ENCODE peak calls at places on chromosomes 3 and 15, in four cellular contexts. One of them, this sample, is unnamed.

GRCh38 chr3:133938770-133939495 is 43.3 kb upstream of the RAB6B start:
- DNase-seq in MCF 10A: peak
- DNase-seq in endodermal cell: peak
- DNase-seq in choroid plexus epithelial cell: peak
- DNase-seq in this sample: no peak

GRCh38 chr3:100411091-100411982 is 10.0 kb downstream of the LNP1 start:
- DNase-seq in MCF 10A: no peak
- DNase-seq in endodermal cell: no peak
- DNase-seq in choroid plexus epithelial cell: no peak
- DNase-seq in this sample: no peak

GRCh38 chr3:10780922-10781321 is 35.1 kb upstream of the SLC6A11 start:
- DNase-seq in MCF 10A: no peak
- DNase-seq in endodermal cell: peak
- DNase-seq in choroid plexus epithelial cell: no peak
- DNase-seq in this sample: no peak

GRCh38 chr3:139538733-139539132 is 809 bp downstream of the RBP1 start:
- DNase-seq in MCF 10A: no peak
- DNase-seq in endodermal cell: peak
- DNase-seq in choroid plexus epithelial cell: peak
- DNase-seq in this sample: no peak

GRCh38 chr15:74431116-74431515 is 2.6 kb downstream of the SEMA7A start:
- DNase-seq in MCF 10A: no peak
- DNase-seq in endodermal cell: no peak
- DNase-seq in choroid plexus epithelial cell: no peak
- DNase-seq in this sample: no peak

GRCh38 chr15:51227967-51228783 is 110.2 kb downstream of the CYP19A1 start:
- DNase-seq in MCF 10A: peak
- DNase-seq in endodermal cell: peak
- DNase-seq in choroid plexus epithelial cell: peak
- DNase-seq in this sample: peak

GRCh38 chr3:121165397-121165837 is 257.4 kb downstream of the STXBP5L start:
- DNase-seq in MCF 10A: no peak
- DNase-seq in endodermal cell: peak
- DNase-seq in choroid plexus epithelial cell: no peak
- DNase-seq in this sample: no peak

GRCh38 chr3:111068574-111068973 is 3.0 kb upstream of the NECTIN3 start:
- DNase-seq in MCF 10A: no peak
- DNase-seq in endodermal cell: no peak
- DNase-seq in choroid plexus epithelial cell: no peak
- DNase-seq in this sample: no peak

GRCh38 chr3:183895296-183895695 is 10.6 kb upstream of the PARL start:
- DNase-seq in MCF 10A: peak
- DNase-seq in endodermal cell: peak
- DNase-seq in choroid plexus epithelial cell: peak
- DNase-seq in this sample: no peak

GRCh38 chr3:162569314-162569713 is 1072.7 kb downstream of the OTOL1 start:
- DNase-seq in MCF 10A: no peak
- DNase-seq in endodermal cell: no peak
- DNase-seq in choroid plexus epithelial cell: no peak
- DNase-seq in this sample: no peak

GRCh38 chr15:81001180-81002003 is 669 bp downstream of the TLNRD1 start:
- DNase-seq in MCF 10A: peak
- DNase-seq in endodermal cell: peak
- DNase-seq in choroid plexus epithelial cell: peak
- DNase-seq in this sample: peak

GRCh38 chr3:196431193-196432136 is 762 bp downstream of the UBXN7 start:
- DNase-seq in MCF 10A: peak
- DNase-seq in endodermal cell: no peak
- DNase-seq in choroid plexus epithelial cell: peak
- DNase-seq in this sample: no peak

GRCh38 chr15:40830884-40831283 is 2.4 kb upstream of the PPP1R14D start:
- DNase-seq in MCF 10A: no peak
- DNase-seq in endodermal cell: no peak
- DNase-seq in choroid plexus epithelial cell: no peak
- DNase-seq in this sample: no peak

GRCh38 chr3:172868565-172869172 is 118.1 kb downstream of the ECT2 start:
- DNase-seq in MCF 10A: peak
- DNase-seq in endodermal cell: no peak
- DNase-seq in choroid plexus epithelial cell: peak
- DNase-seq in this sample: no peak

GRCh38 chr15:27704939-27705514 is 394.1 kb downstream of the OCA2 start:
- DNase-seq in MCF 10A: no peak
- DNase-seq in endodermal cell: no peak
- DNase-seq in choroid plexus epithelial cell: no peak
- DNase-seq in this sample: no peak

GRCh38 chr3:127822166-127822835 is at the start of gene MGLL:
- DNase-seq in MCF 10A: peak
- DNase-seq in endodermal cell: peak
- DNase-seq in choroid plexus epithelial cell: peak
- DNase-seq in this sample: peak

GRCh38 chr15:101435761-101436160 is 53.7 kb downstream of the PCSK6 start:
- DNase-seq in MCF 10A: no peak
- DNase-seq in endodermal cell: no peak
- DNase-seq in choroid plexus epithelial cell: no peak
- DNase-seq in this sample: no peak

GRCh38 chr15:74957301-74958035 is 896 bp upstream of the RPP25 start:
- DNase-seq in MCF 10A: peak
- DNase-seq in endodermal cell: peak
- DNase-seq in choroid plexus epithelial cell: no peak
- DNase-seq in this sample: no peak

GRCh38 chr3:43214616-43215015 is 71.7 kb upstream of the SNRK start:
- DNase-seq in MCF 10A: peak
- DNase-seq in endodermal cell: no peak
- DNase-seq in choroid plexus epithelial cell: peak
- DNase-seq in this sample: no peak

GRCh38 chr3:117660941-117661635 is 951.5 kb downstream of the TUSC7 start:
- DNase-seq in MCF 10A: no peak
- DNase-seq in endodermal cell: no peak
- DNase-seq in choroid plexus epithelial cell: peak
- DNase-seq in this sample: peak

GRCh38 chr3:97871206-97871605 is 49.4 kb downstream of the CRYBG3 start:
- DNase-seq in MCF 10A: no peak
- DNase-seq in endodermal cell: no peak
- DNase-seq in choroid plexus epithelial cell: peak
- DNase-seq in this sample: no peak

GRCh38 chr15:39181901-39182300 is 399.0 kb upstream of the THBS1 start:
- DNase-seq in MCF 10A: no peak
- DNase-seq in endodermal cell: no peak
- DNase-seq in choroid plexus epithelial cell: no peak
- DNase-seq in this sample: no peak

GRCh38 chr3:143476965-143477640 is 357.5 kb downstream of the CHST2 start:
- DNase-seq in MCF 10A: no peak
- DNase-seq in endodermal cell: no peak
- DNase-seq in choroid plexus epithelial cell: no peak
- DNase-seq in this sample: no peak

GRCh38 chr3:23735062-23735461 is 70.7 kb upstream of the UBE2E1 start:
- DNase-seq in MCF 10A: no peak
- DNase-seq in endodermal cell: no peak
- DNase-seq in choroid plexus epithelial cell: peak
- DNase-seq in this sample: no peak

GRCh38 chr3:41199866-41200668 is 762 bp downstream of the CTNNB1 start:
- DNase-seq in MCF 10A: peak
- DNase-seq in endodermal cell: peak
- DNase-seq in choroid plexus epithelial cell: peak
- DNase-seq in this sample: no peak

GRCh38 chr15:34588046-34588674 is 4.7 kb upstream of the GOLGA8B start:
- DNase-seq in MCF 10A: peak
- DNase-seq in endodermal cell: peak
- DNase-seq in choroid plexus epithelial cell: peak
- DNase-seq in this sample: peak

GRCh38 chr3:32794487-32795308 is 23.1 kb upstream of the TRIM71 start:
- DNase-seq in MCF 10A: peak
- DNase-seq in endodermal cell: peak
- DNase-seq in choroid plexus epithelial cell: peak
- DNase-seq in this sample: no peak